ENCODE peak calls at places on chromosomes 5 and 9, in nine cellular contexts. R is GM23338, K is right lobe of liver, J is IMR-90, O is heart right ventricle, L is astrocyte, I is right atrium auricular region, A is left ventricle myocardium inferior, Y is testis. X is an unnamed sample.

GRCh38 chr5:10902145-10902544 is 141.1 kb upstream of the DAP start:
- DNase-seq in I (no peak), L (peak; percentile 81), R (no peak), K (no peak), Y (no peak), O (no peak), A (no peak), J (peak; percentile 87), X (no peak)

GRCh38 chr5:54278031-54278830 is 32.1 kb downstream of the ARL15 start:
- DNase-seq in Y (no peak), L (no peak), J (no peak), O (no peak), I (no peak), K (no peak), A (no peak), R (peak; percentile 41), X (no peak)

GRCh38 chr5:113250341-113250953 is 184.3 kb downstream of the TSSK1B start:
- DNase-seq in R (no peak), I (peak; percentile 91), A (peak; percentile 37), L (peak; percentile 98), O (peak; percentile 73), K (no peak), J (peak; percentile 100), Y (peak; percentile 53), X (no peak)

GRCh38 chr5:50711280-50711679 is 44.8 kb downstream of the PARP8 start:
- DNase-seq in I (no peak), J (peak; percentile 8), L (no peak), A (no peak), K (peak; percentile 57), O (peak; percentile 11), R (no peak), Y (no peak), X (no peak)

GRCh38 chr9:125787715-125788114 is 40.5 kb downstream of the PBX3 start:
- DNase-seq in R (no peak), O (no peak), I (no peak), Y (no peak), K (no peak), A (no peak), J (no peak), L (no peak), X (no peak)

GRCh38 chr9:79053613-79054012 is 518.2 kb upstream of the TLE4 start:
- DNase-seq in O (no peak), R (no peak), L (peak; percentile 50), Y (no peak), K (no peak), A (no peak), I (no peak), J (no peak), X (no peak)

GRCh38 chr5:548256-548655 is 24.0 kb upstream of the SLC9A3 start:
- DNase-seq in Y (no peak), A (peak; percentile 7), L (no peak), R (no peak), K (peak; percentile 33), I (no peak), J (peak; percentile 19), O (no peak), X (no peak)

GRCh38 chr5:132704875-132705274 is 31.1 kb downstream of the IL4 start:
- DNase-seq in L (peak; percentile 42), Y (no peak), J (peak; percentile 42), O (no peak), I (no peak), R (no peak), A (no peak), K (no peak), X (no peak)

GRCh38 chr9:82101475-82101874 is 112.9 kb downstream of the SPATA31D1 start:
- DNase-seq in J (no peak), I (no peak), R (peak; percentile 35), A (no peak), L (no peak), O (no peak), Y (no peak), K (no peak), X (no peak)

DNA sequence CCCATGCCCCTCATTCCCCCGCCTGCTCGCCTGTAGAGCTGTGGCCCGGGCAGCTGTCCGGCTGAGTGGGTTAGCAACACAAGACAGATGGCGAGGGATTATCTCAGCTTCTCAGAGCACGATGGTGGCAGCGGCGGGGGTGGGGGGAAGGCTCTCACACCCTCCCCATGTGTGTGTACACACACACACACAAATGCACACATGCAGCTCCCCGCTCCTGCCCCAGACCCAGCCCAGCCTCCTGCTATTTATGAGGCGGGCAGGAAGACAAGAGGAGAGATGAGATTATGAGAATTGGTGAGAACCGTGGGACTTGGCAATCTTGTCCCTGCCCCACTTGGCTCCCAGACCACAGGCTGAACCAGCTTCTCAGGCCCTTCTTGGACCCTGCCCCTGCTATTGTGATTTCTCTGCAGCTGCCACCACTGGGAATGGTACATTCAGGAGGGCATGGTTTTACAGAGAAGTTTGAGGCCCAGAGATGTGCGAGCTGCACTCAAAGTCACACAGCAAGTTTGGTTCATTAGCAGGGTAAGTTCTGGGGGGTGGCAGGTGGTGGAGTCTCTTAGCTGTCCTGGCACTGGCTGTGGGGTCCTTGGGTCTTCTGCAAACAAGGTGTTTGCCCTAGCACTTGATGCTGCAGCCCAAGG is 51.0 kb upstream of the PSD2 start:
- DNase-seq in A (no peak), Y (no peak), R (no peak), K (no peak), J (no peak), I (no peak), O (no peak), L (no peak), X (no peak)
- H3K4me3 ChIP-seq in A (no peak overlapping the region), Y (no peak overlapping the region), R (peak overlapping the region; percentile 80), K (no peak overlapping the region), J (no peak overlapping the region), I (no peak overlapping the region), O (no peak overlapping the region), L (no peak overlapping the region), X (no peak overlapping the region)

GRCh38 chr9:127291379-127291778 is 26.8 kb downstream of the GARNL3 start:
- DNase-seq in Y (no peak), A (no peak), I (no peak), L (no peak), K (no peak), J (no peak), O (no peak), R (no peak), X (no peak)

GRCh38 chr9:127293767-127294166 is 29.2 kb downstream of the GARNL3 start:
- DNase-seq in J (no peak), O (no peak), L (no peak), Y (no peak), A (no peak), K (no peak), R (no peak), I (no peak), X (no peak)

GRCh38 chr9:127290666-127291065 is 26.1 kb downstream of the GARNL3 start:
- DNase-seq in K (no peak), R (no peak), A (no peak), J (no peak), I (no peak), O (no peak), Y (no peak), L (no peak), X (no peak)

GRCh38 chr9:127293314-127293713 is 28.7 kb downstream of the GARNL3 start:
- DNase-seq in L (no peak), I (no peak), O (no peak), J (no peak), K (no peak), R (no peak), A (no peak), Y (no peak), X (no peak)

GRCh38 chr9:127292415-127292814 is 27.8 kb downstream of the GARNL3 start:
- DNase-seq in Y (no peak), A (no peak), K (no peak), L (no peak), O (no peak), I (no peak), J (no peak), R (no peak), X (no peak)
- H3K27me3 ChIP-seq in Y (no peaks in the 10 kb centered on the region), A (no peaks in the 10 kb centered on the region), K (no peaks in the 10 kb centered on the region), L (no peaks in the 10 kb centered on the region), O (no peaks in the 10 kb centered on the region), I (no peaks in the 10 kb centered on the region), J (no peaks in the 10 kb centered on the region), R (no peaks in the 10 kb centered on the region), X (no peaks in the 10 kb centered on the region)

DNA sequence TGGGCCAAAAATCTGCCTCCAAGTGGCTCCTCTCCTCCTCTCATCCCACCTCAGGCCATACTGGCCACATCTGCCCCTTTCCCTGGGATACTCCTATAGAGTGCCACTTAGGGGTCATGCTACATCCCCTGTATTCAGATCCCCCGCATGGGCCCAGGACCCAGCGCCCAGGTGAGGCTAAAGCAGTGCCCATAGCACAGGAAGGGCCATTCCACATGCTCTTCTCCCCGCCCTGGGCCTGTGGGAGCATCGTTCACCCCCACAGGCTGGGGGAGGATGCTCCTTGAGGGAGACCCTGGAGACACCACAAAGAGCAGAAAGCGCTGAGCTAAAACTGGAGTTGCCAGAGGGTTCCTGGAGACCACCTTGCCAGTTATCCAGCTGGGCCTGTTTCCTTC is 52.5 kb upstream of the SLC25A51 start:
- DNase-seq in O (no peak), Y (no peak), K (no peak), I (no peak), A (no peak), J (no peak), R (no peak), L (no peak), X (no peak)
- H3K36me3 ChIP-seq in O (peaks cover 13% of the 10 kb centered on the region), Y (no peaks in the 10 kb centered on the region), K (no peaks in the 10 kb centered on the region), I (peaks cover 22% of the 10 kb centered on the region), A (peaks cover 22% of the 10 kb centered on the region), J (peaks cover 40% of the 10 kb centered on the region), R (no peaks in the 10 kb centered on the region), L (no peaks in the 10 kb centered on the region), X (no peaks in the 10 kb centered on the region)

DNA sequence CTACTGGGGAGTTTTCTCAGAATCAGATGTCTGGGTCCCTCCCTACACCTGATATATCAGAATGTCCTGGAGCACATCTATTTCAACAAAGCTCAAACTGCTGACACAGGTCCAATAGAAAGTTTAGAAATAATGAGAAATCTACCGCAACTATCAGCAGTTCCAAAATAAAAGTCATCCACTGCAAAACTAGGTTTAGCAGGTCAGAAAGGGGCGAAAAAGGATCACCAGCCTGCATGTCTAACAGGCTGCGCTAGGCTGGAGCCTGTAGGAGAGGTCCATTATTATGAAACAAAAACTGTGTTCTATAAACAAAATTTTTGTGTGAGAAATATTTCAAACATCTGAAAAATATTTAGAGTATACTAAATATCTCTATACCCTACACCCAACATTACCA is 84.1 kb upstream of the RNF38 start:
- DNase-seq in R (no peak), Y (no peak), A (no peak), O (no peak), K (no peak), I (no peak), J (peak; percentile 11), L (no peak), X (no peak)
- H3K4me3 ChIP-seq in R (peak overlapping the region; percentile 74), Y (no peak overlapping the region), A (no peak overlapping the region), O (no peak overlapping the region), K (no peak overlapping the region), I (no peak overlapping the region), J (no peak overlapping the region), L (no peak overlapping the region), X (no peak overlapping the region)

DNA sequence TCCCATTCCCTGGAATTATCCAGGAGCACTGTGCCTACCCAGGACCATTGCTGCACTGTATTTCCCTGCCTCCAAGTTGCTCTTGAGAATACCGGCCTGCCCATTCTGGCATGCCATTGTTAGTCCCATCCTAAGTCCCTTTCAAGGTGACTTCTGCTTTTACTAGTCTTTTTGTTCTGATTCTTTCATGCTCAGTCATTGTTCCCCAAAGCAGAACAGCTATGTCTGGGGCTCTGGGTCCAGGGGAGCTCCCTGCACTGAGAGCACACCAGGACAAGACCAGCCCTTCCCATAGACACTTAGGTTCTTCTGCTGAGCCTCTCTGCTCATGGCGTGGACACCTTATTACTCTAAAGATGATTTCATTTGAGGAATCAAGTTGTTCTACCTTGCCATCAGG is 388.9 kb upstream of the KLF4 start:
- DNase-seq in K (no peak), A (no peak), J (no peak), Y (no peak), I (no peak), R (no peak), O (no peak), L (no peak), X (no peak)
- H3K27me3 ChIP-seq in K (no peaks in the 10 kb centered on the region), A (no peaks in the 10 kb centered on the region), J (no peaks in the 10 kb centered on the region), Y (no peaks in the 10 kb centered on the region), I (no peaks in the 10 kb centered on the region), R (no peaks in the 10 kb centered on the region), O (no peaks in the 10 kb centered on the region), L (no peaks in the 10 kb centered on the region), X (no peaks in the 10 kb centered on the region)